ENCODE peak calls at places on chromosomes 4 and X, in five cellular contexts. C, B, T, E and S are unnamed samples.

GRCh38 chr4:99074816-99075215 is 13.8 kb downstream of the ADH5 start:
- DNase-seq in B (no peak), E (no peak), T (no peak), C (no peak), S (no peak)

GRCh38 chr4:87174672-87175071 is 45.7 kb downstream of the KLHL8 start:
- DNase-seq in T (no peak), E (no peak), C (no peak), B (no peak), S (no peak)

GRCh38 chrX:130746709-130747347 is 156.2 kb downstream of the ENOX2 start:
- DNase-seq in B (no peak), C (no peak), E (no peak), T (no peak), S (no peak)

GRCh38 chrX:13029341-13029740 is 15.1 kb downstream of the FAM9C start:
- DNase-seq in E (no peak), T (no peak), C (no peak), B (no peak), S (no peak)

GRCh38 chr4:188387134-188387791 is 248.0 kb downstream of the TRIML1 start:
- DNase-seq in B (no peak), T (no peak), C (no peak), E (no peak), S (no peak)

GRCh38 chr4:2944882-2945526 is 18.2 kb downstream of the NOP14 start:
- DNase-seq in E (no peak), T (no peak), B (no peak), C (no peak), S (no peak)

GRCh38 chr4:114364857-114365256 is 233.8 kb upstream of the UGT8 start:
- DNase-seq in T (no peak), B (peak; percentile 40), E (no peak), C (no peak), S (no peak)

GRCh38 chrX:22760513-22761057 is 239.2 kb upstream of the DDX53 start:
- DNase-seq in E (no peak), B (no peak), T (no peak), C (no peak), S (no peak)

GRCh38 chr4:161247831-161248230 is 916.0 kb downstream of the FSTL5 start:
- DNase-seq in T (no peak), C (no peak), B (no peak), E (no peak), S (no peak)

GRCh38 chrX:119880076-119880475 is 8.4 kb downstream of the NDUFA1 start:
- DNase-seq in T (no peak), C (no peak), B (no peak), E (peak; percentile 29), S (no peak)

GRCh38 chrX:106716004-106716403 is 10.5 kb upstream of the RNF128 start:
- DNase-seq in C (no peak), T (no peak), B (no peak), E (no peak), S (no peak)

GRCh38 chrX:22969416-22969815 is 30.3 kb upstream of the DDX53 start:
- DNase-seq in B (no peak), E (no peak), T (no peak), C (no peak), S (no peak)

GRCh38 chr4:141153751-141154510 is 20.7 kb upstream of the RNF150 start:
- DNase-seq in T (no peak), B (no peak), C (no peak), E (no peak), S (no peak)

GRCh38 chr4:109256847-109257246 is 45.6 kb downstream of the COL25A1 start:
- DNase-seq in C (no peak), B (no peak), T (no peak), E (no peak), S (no peak)

GRCh38 chr4:179867300-179867878 is 2375.8 kb upstream of the TENM3 start:
- DNase-seq in E (peak; percentile 50), C (no peak), B (peak; percentile 56), T (no peak), S (no peak)

GRCh38 chr4:80143305-80143679 is 54.0 kb upstream of the PRDM8 start:
- DNase-seq in B (no peak), C (no peak), T (no peak), E (no peak), S (no peak)

GRCh38 chr4:173038192-173038896 is 130.3 kb upstream of the GALNT7 start:
- DNase-seq in B (no peak), T (no peak), C (no peak), E (no peak), S (no peak)

GRCh38 chrX:39675619-39676018 is 422.1 kb downstream of the BCOR start:
- DNase-seq in B (no peak), E (no peak), C (peak; percentile 80), T (no peak), S (no peak)

GRCh38 chr4:54842226-54843055 is 184.7 kb downstream of the KIT start:
- DNase-seq in C (no peak), T (no peak), E (no peak), B (no peak), S (no peak)

GRCh38 chr4:153771058-153771457 is 11.2 kb upstream of the RNF175 start:
- DNase-seq in B (no peak), T (no peak), C (no peak), E (no peak), S (no peak)

GRCh38 chr4:155891058-155891457 is 12.4 kb upstream of the TDO2 start:
- DNase-seq in E (no peak), T (no peak), B (no peak), C (no peak), S (no peak)

GRCh38 chrX:118355225-118355920 is 9.5 kb downstream of the WDR44 start:
- DNase-seq in C (no peak), E (no peak), B (no peak), T (no peak), S (no peak)

GRCh38 chr4:174394915-174395314 is 111.2 kb downstream of the CEP44 start:
- DNase-seq in E (no peak), B (peak; percentile 3), T (no peak), C (no peak), S (no peak)

GRCh38 chr4:39855909-39856512 is 121.7 kb downstream of the PDS5A start:
- DNase-seq in E (no peak), B (peak; percentile 32), T (no peak), C (no peak), S (no peak)

GRCh38 chrX:149504226-149504914 is 736 bp downstream of the IDS start:
- DNase-seq in T (peak; percentile 31), B (no peak), E (peak; percentile 71), C (no peak), S (no peak)

GRCh38 chrX:107710617-107711391 is 64.8 kb downstream of the TSC22D3 start:
- DNase-seq in T (no peak), C (peak; percentile 72), B (no peak), E (peak; percentile 75), S (peak; percentile 13)

GRCh38 chrX:153946910-153947769 is 2.7 kb upstream of the RENBP start:
- DNase-seq in T (peak; percentile 57), C (peak; percentile 77), E (peak; percentile 83), B (peak; percentile 67), S (no peak)